ENCODE peak calls at places on chromosome 11, in ten cellular contexts. A is mesendoderm; C is GDM1; Q is CD8-positive, alpha-beta memory T cell; J is stimulated activated CD4-positive, alpha-beta T cell treated with anti-CD3 and anti-CD28 coated beads, TNF-alpha, amount 100 ng/mL, for 1 hour; N is colonic mucosa; B is NCI-H1417; R is thoracic aorta; D is non-pigmented ciliary epithelial cell; P is RWPE1. M is an unnamed sample.

GRCh38 chr11:35590412-35590811 is 27.8 kb upstream of the FJX1 start:
- DNase-seq in A (no peak), P (no peak), B (no peak), D (no peak), Q (no peak), R (no peak), N (no peak), C (no peak), J (no peak), M (no peak)

GRCh38 chr11:81804858-81805257 is 928.8 kb downstream of the FAM181B start:
- DNase-seq in P (no peak), Q (no peak), A (peak; percentile 36), R (no peak), D (no peak), B (no peak), C (no peak), N (no peak), J (no peak), M (no peak)

GRCh38 chr11:22703561-22703960 is 37.1 kb downstream of the GAS2 start:
- DNase-seq in A (peak; percentile 11), B (peak; percentile 90), N (no peak), R (no peak), J (no peak), P (no peak), Q (no peak), C (no peak), D (no peak), M (peak; percentile 41)

GRCh38 chr11:113260096-113260425 is 54.3 kb upstream of the TTC12 start:
- DNase-seq in N (no peak), P (no peak), R (no peak), A (no peak), C (no peak), D (no peak), J (no peak), Q (no peak), B (no peak), M (no peak)

GRCh38 chr11:77705195-77705876 is 67.7 kb upstream of the CLNS1A start:
- DNase-seq in J (no peak), N (no peak), C (no peak), B (no peak), D (peak; percentile 26), Q (no peak), P (peak; percentile 41), A (peak; percentile 81), R (no peak), M (no peak)

GRCh38 chr11:47979378-47980092 is 824 bp upstream of the PTPRJ start:
- DNase-seq in P (no peak), C (no peak), Q (no peak), A (peak; percentile 94), J (no peak), D (no peak), R (no peak), N (no peak), B (peak; percentile 30), M (no peak)

GRCh38 chr11:65586676-65587075 is 8.9 kb downstream of the KCNK7 start:
- DNase-seq in Q (no peak), J (no peak), P (no peak), C (no peak), R (no peak), D (no peak), B (no peak), A (peak; percentile 68), N (no peak), M (no peak)

GRCh38 chr11:102427068-102427467 is 25.5 kb downstream of the TMEM123 start:
- DNase-seq in P (no peak), C (no peak), J (no peak), B (no peak), R (no peak), Q (no peak), D (no peak), A (no peak), N (no peak), M (peak; percentile 86)

GRCh38 chr11:12235945-12236743 is 125.8 kb downstream of the MICAL2 start:
- DNase-seq in Q (peak; percentile 29), B (peak; percentile 78), R (no peak), A (peak; percentile 74), J (no peak), P (peak; percentile 42), D (no peak), C (peak; percentile 45), N (no peak), M (peak; percentile 45)

GRCh38 chr11:102204174-102204573 is 93.9 kb downstream of the YAP1 start:
- DNase-seq in N (no peak), Q (no peak), C (no peak), B (no peak), R (no peak), J (no peak), D (no peak), P (no peak), A (no peak), M (no peak)

GRCh38 chr11:120509346-120510053 is 2.0 kb upstream of the GRIK4 start:
- DNase-seq in P (no peak), J (no peak), Q (no peak), N (no peak), R (no peak), D (no peak), A (no peak), C (no peak), B (no peak), M (no peak)

M was measured in globus pallidus.